ENCODE peak calls at places on chromosomes 16 and 17, in eight cellular contexts. X is EL; E is stimulated activated CD4-positive, alpha-beta T cell treated with anti-CD3 and anti-CD28 coated beads, Interleukin-4, amount 100 ng/mL, for 24 hours; Z is C1 segment of cervical spinal cord; D is activated naive CD8-positive, alpha-beta T cell treated with anti-CD3 and anti-CD28 coated beads for 36 hours; K is Daoy; V is fibroblast of the aortic adventitia; N is NCI-H2029 treated with DMSO at 0.1 percent for 48 hours. O is an unnamed sample.

GRCh38 chr17:76995352-76996105 is 127.3 kb downstream of the MGAT5B start:
- DNase-seq in X (no peak), E (no peak), Z (no peak), D (no peak), K (no peak), V (no peak), N (no peak), O (no peak)

GRCh38 chr17:2067048-2067452 is 12.1 kb downstream of the HIC1 start:
- DNase-seq in X (no peak), E (no peak), Z (no peak), D (no peak), K (no peak), V (no peak), N (no peak), O (no peak)

GRCh38 chr17:61205931-61206330 is 193.7 kb upstream of the TBX2 start:
- DNase-seq in X (peak; percentile 13), E (no peak), Z (no peak), D (no peak), K (peak; percentile 73), V (no peak), N (no peak), O (no peak)

GRCh38 chr17:57868007-57868774 is 18.3 kb upstream of the MRPS23 start:
- DNase-seq in X (peak; percentile 95), E (peak; percentile 13), Z (no peak), D (peak; percentile 40), K (peak; percentile 94), V (peak; percentile 94), N (no peak), O (peak; percentile 91)

GRCh38 chr16:19136549-19137196 is 22.9 kb downstream of the ITPRIPL2 start:
- DNase-seq in X (no peak), E (no peak), Z (no peak), D (no peak), K (no peak), V (peak; percentile 25), N (no peak), O (peak; percentile 27)

GRCh38 chr16:24138024-24138423 is 118.1 kb upstream of the CACNG3 start:
- DNase-seq in X (no peak), E (no peak), Z (no peak), D (no peak), K (no peak), V (no peak), N (no peak), O (no peak)

GRCh38 chr16:67199011-67199807 is at the start of gene ELMO3:
- DNase-seq in X (no peak), E (no peak), Z (no peak), D (no peak), K (no peak), V (no peak), N (peak; percentile 4), O (no peak)

GRCh38 chr16:68416057-68417046 is 32.0 kb downstream of the SMPD3 start:
- DNase-seq in X (no peak), E (no peak), Z (peak; percentile 59), D (no peak), K (no peak), V (no peak), N (peak; percentile 88), O (no peak)

GRCh38 chr16:65509172-65509571 is 387.3 kb upstream of the CDH11 start:
- DNase-seq in X (no peak), E (no peak), Z (no peak), D (no peak), K (peak; percentile 26), V (no peak), N (no peak), O (no peak)

GRCh38 chr17:21511368-21512195 is 135.4 kb downstream of the KCNJ12 start:
- DNase-seq in X (peak; percentile 82), E (peak; percentile 67), Z (peak; percentile 75), D (peak; percentile 63), K (peak; percentile 93), V (peak; percentile 73), N (no peak), O (peak; percentile 65)

GRCh38 chr17:78530675-78531074 is 46.5 kb downstream of the DNAH17 start:
- DNase-seq in X (no peak), E (no peak), Z (no peak), D (no peak), K (no peak), V (no peak), N (no peak), O (no peak)

GRCh38 chr16:74626741-74627416 is 20.0 kb upstream of the GLG1 start:
- DNase-seq in X (no peak), E (no peak), Z (no peak), D (no peak), K (no peak), V (peak; percentile 18), N (no peak), O (no peak)

GRCh38 chr17:44900894-44901293 is 1.6 kb upstream of the EFTUD2 start:
- DNase-seq in X (peak; percentile 83), E (no peak), Z (peak; percentile 15), D (no peak), K (peak; percentile 90), V (peak; percentile 89), N (peak; percentile 22), O (peak; percentile 53)

GRCh38 chr16:20676268-20676828 is 21.1 kb downstream of the ACSM1 start:
- DNase-seq in X (no peak), E (no peak), Z (no peak), D (no peak), K (no peak), V (no peak), N (peak; percentile 75), O (no peak)

GRCh38 chr16:89391-90302 is 11.6 kb downstream of the MPG start:
- DNase-seq in X (no peak), E (no peak), Z (no peak), D (no peak), K (no peak), V (no peak), N (no peak), O (no peak)

GRCh38 chr16:60646631-60647030 is 1389.6 kb downstream of the CDH8 start:
- DNase-seq in X (no peak), E (no peak), Z (no peak), D (no peak), K (no peak), V (no peak), N (no peak), O (no peak)